ENCODE peak calls at places on chromosomes 1 and 21, in ten cellular contexts. S is fibroblast of mammary gland, F is endodermal cell, I is IMR-90, L is heart right ventricle, D is PC-9, O is pancreas, N is GM06990, H is Caco-2, T is transverse colon. J is an unnamed sample.

GRCh38 chr1:81158592-81158991 is 642.1 kb upstream of the ADGRL2 start:
- DNase-seq in S (peak), F (peak), I (peak), L (no peak), D (no peak), O (no peak), N (no peak), H (no peak), T (no peak), J (peak)

GRCh38 chr1:21801100-21801499 is 11.0 kb upstream of the LDLRAD2 start:
- DNase-seq in S (peak), F (no peak), I (peak), L (no peak), D (no peak), O (no peak), N (no peak), H (no peak), T (no peak), J (no peak)

GRCh38 chr1:198638894-198639319 is at the start of gene PTPRC:
- DNase-seq in S (no peak), F (no peak), I (no peak), L (no peak), D (no peak), O (no peak), N (peak), H (no peak), T (no peak), J (no peak)

GRCh38 chr1:2132222-2133038 is 62.1 kb downstream of the FAAP20 start:
- DNase-seq in S (peak), F (peak), I (peak), L (peak), D (peak), O (no peak), N (no peak), H (peak), T (peak), J (peak)

GRCh38 chr1:36884029-36884701 is 150.2 kb downstream of the GRIK3 start:
- DNase-seq in S (no peak), F (peak), I (no peak), L (no peak), D (no peak), O (no peak), N (peak), H (no peak), T (no peak), J (no peak)

GRCh38 chr1:94125551-94126514 is 4.9 kb upstream of the ABCA4 start:
- DNase-seq in S (no peak), F (peak), I (no peak), L (no peak), D (no peak), O (no peak), N (no peak), H (peak), T (no peak), J (no peak)

GRCh38 chr1:84143796-84144565 is at the start of gene PRKACB:
- DNase-seq in S (peak), F (no peak), I (peak), L (no peak), D (no peak), O (no peak), N (no peak), H (no peak), T (no peak), J (peak)

GRCh38 chr1:89396902-89397301 is 33.0 kb downstream of the GBP6 start:
- DNase-seq in S (no peak), F (no peak), I (no peak), L (no peak), D (no peak), O (no peak), N (no peak), H (no peak), T (no peak), J (no peak)

GRCh38 chr1:89910780-89911179 is 84.1 kb upstream of the ZNF326 start:
- DNase-seq in S (peak), F (peak), I (peak), L (no peak), D (peak), O (no peak), N (no peak), H (no peak), T (no peak), J (peak)

GRCh38 chr1:4323309-4323708 is 331.1 kb upstream of the AJAP1 start:
- DNase-seq in S (no peak), F (no peak), I (no peak), L (no peak), D (no peak), O (no peak), N (no peak), H (no peak), T (no peak), J (no peak)

GRCh38 chr1:230501242-230501641 is 75.1 kb upstream of the PGBD5 start:
- DNase-seq in S (no peak), F (no peak), I (no peak), L (no peak), D (no peak), O (no peak), N (no peak), H (no peak), T (no peak), J (no peak)

GRCh38 chr1:214425101-214425500 is 126.3 kb downstream of the PTPN14 start:
- DNase-seq in S (peak), F (no peak), I (no peak), L (no peak), D (no peak), O (no peak), N (no peak), H (no peak), T (no peak), J (no peak)

GRCh38 chr1:154938604-154939399 is 2.3 kb upstream of the PMVK start:
- DNase-seq in S (no peak), F (no peak), I (no peak), L (no peak), D (peak), O (no peak), N (no peak), H (no peak), T (no peak), J (no peak)

GRCh38 chr1:114756949-114757454 is 782 bp downstream of the CSDE1 start:
- DNase-seq in S (peak), F (no peak), I (peak), L (peak), D (peak), O (no peak), N (no peak), H (no peak), T (peak), J (peak)

GRCh38 chr1:202565890-202566289 is 144.4 kb downstream of the SYT2 start:
- DNase-seq in S (no peak), F (no peak), I (no peak), L (no peak), D (no peak), O (no peak), N (peak), H (no peak), T (no peak), J (no peak)

GRCh38 chr21:45484318-45484717 is 57.9 kb downstream of the SLC19A1 start:
- DNase-seq in S (no peak), F (no peak), I (no peak), L (no peak), D (no peak), O (no peak), N (no peak), H (no peak), T (no peak), J (no peak)

GRCh38 chr1:33374336-33375105 is 53.6 kb upstream of the A3GALT2 start:
- DNase-seq in S (peak), F (no peak), I (peak), L (no peak), D (no peak), O (no peak), N (no peak), H (no peak), T (no peak), J (no peak)

GRCh38 chr1:98104285-98104684 is 183.5 kb upstream of the DPYD start:
- DNase-seq in S (peak), F (no peak), I (peak), L (no peak), D (no peak), O (no peak), N (no peak), H (no peak), T (no peak), J (peak)

GRCh38 chr1:26472330-26472900 is at the start of gene HMGN2:
- DNase-seq in S (peak), F (peak), I (peak), L (peak), D (peak), O (peak), N (peak), H (peak), T (peak), J (peak)

GRCh38 chr1:85467929-85468540 is 3.1 kb upstream of the DDAH1 start:
- DNase-seq in S (peak), F (no peak), I (no peak), L (no peak), D (no peak), O (no peak), N (no peak), H (no peak), T (no peak), J (peak)

GRCh38 chr1:51237714-51238403 is 1.8 kb downstream of the RNF11 start:
- DNase-seq in S (peak), F (peak), I (peak), L (no peak), D (no peak), O (peak), N (no peak), H (no peak), T (no peak), J (peak)

GRCh38 chr1:121458291-121459048 is 273.7 kb downstream of the SRGAP2C start:
- DNase-seq in S (peak), F (no peak), I (no peak), L (no peak), D (no peak), O (no peak), N (peak), H (no peak), T (no peak), J (no peak)

GRCh38 chr1:192831706-192832355 is 23.0 kb downstream of the RGS2 start:
- DNase-seq in S (no peak), F (no peak), I (peak), L (no peak), D (no peak), O (no peak), N (no peak), H (no peak), T (no peak), J (peak)

GRCh38 chr1:166974647-166975345 is 544 bp downstream of the ILDR2 start:
- DNase-seq in S (no peak), F (peak), I (no peak), L (no peak), D (no peak), O (no peak), N (no peak), H (no peak), T (no peak), J (no peak)

GRCh38 chr1:30757196-30757949 is at the start of gene LAPTM5:
- DNase-seq in S (peak), F (no peak), I (no peak), L (peak), D (no peak), O (no peak), N (peak), H (no peak), T (peak), J (peak)

GRCh38 chr1:226939439-226940028 is 560 bp upstream of the COQ8A start:
- DNase-seq in S (no peak), F (no peak), I (no peak), L (peak), D (no peak), O (peak), N (no peak), H (no peak), T (peak), J (no peak)

GRCh38 chr1:179080866-179081695 is 789 bp upstream of the TOR3A start:
- DNase-seq in S (no peak), F (no peak), I (no peak), L (no peak), D (no peak), O (no peak), N (no peak), H (no peak), T (no peak), J (no peak)

GRCh38 chr1:175150596-175151319 is 41.8 kb downstream of the KIAA0040 start:
- DNase-seq in S (peak), F (peak), I (no peak), L (no peak), D (no peak), O (no peak), N (no peak), H (no peak), T (no peak), J (peak)

GRCh38 chr21:34344058-34344425 is 19.8 kb upstream of the KCNE2 start:
- DNase-seq in S (no peak), F (no peak), I (no peak), L (no peak), D (no peak), O (no peak), N (no peak), H (no peak), T (no peak), J (no peak)

GRCh38 chr21:34674467-34674866 is 5.7 kb downstream of the CLIC6 start:
- DNase-seq in S (no peak), F (no peak), I (no peak), L (no peak), D (no peak), O (no peak), N (no peak), H (no peak), T (no peak), J (no peak)

DNA sequence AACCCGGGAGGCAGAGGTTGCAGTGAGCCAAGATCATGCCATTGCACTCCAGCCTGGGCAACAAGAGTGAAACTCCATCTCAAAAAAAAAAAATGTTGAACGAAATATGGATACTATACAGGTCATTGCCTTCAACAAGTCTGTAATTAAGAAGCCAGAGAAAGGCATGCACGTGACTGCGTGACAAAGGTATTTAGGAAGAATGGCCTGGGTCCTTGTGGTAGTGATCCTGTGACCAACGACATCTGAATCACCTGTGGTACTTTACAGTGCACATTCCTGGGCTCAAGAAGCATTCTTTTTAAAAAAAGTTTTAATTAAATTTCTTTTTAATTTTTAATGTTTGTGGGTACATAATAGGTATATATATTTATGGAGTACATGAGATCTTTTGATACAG is 115.0 kb downstream of the GREM2 start:
- DNase-seq in S (no peak), F (no peak), I (no peak), L (no peak), D (no peak), O (no peak), N (no peak), H (no peak), T (no peak), J (no peak)
- TF ChIP-seq CTCF in S (no peak), F (no peak), I (no peak), L (no peak), D (no peak), O (no peak), N (no peak), H (no peak), T (no peak), J (no peak)

GRCh38 chr21:41290106-41290799 is 26.3 kb upstream of the FAM3B start:
- DNase-seq in S (no peak), F (no peak), I (no peak), L (no peak), D (no peak), O (no peak), N (no peak), H (no peak), T (no peak), J (no peak)
- H3K4me3 ChIP-seq in S (no peak), F (no peak), I (no peak), L (no peak), D (no peak), O (no peak), N (no peak), H (no peak), T (no peak), J (peak)

DNA sequence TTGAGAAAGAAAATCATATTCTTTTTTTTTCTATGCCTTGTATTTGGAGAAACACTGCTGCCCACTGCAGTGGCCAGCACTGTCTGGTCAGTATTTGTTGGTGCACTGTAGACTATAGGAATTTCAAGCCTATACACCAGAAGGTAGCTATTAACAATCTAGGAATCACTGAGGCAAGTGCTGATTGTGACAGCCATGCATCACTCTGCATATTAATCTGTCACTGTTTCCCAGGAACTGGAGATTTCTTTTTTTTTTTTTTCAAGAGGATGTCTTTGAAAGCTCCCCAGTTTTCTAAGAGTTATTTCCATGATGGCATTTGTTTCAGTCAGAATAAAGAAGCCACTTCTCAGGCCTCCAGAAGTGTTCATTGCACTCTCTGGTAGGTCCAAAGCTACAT is 737.8 kb upstream of the PTBP2 start:
- DNase-seq in S (no peak), F (no peak), I (no peak), L (no peak), D (no peak), O (no peak), N (no peak), H (no peak), T (no peak), J (no peak)
- TF ChIP-seq CTCF in S (no peak), F (no peak), I (no peak), L (no peak), D (no peak), O (no peak), N (no peak), H (no peak), T (no peak), J (no peak)

GRCh38 chr1:940121-941026 is 16.7 kb downstream of the SAMD11 start:
- DNase-seq in S (peak), F (peak), I (peak), L (peak), D (no peak), O (peak), N (peak), H (no peak), T (peak), J (no peak)
- H3K4me3 ChIP-seq in S (no peak), F (peak), I (no peak), L (no peak), D (peak), O (peak), N (peak), H (peak), T (peak), J (no peak)

GRCh38 chr21:37513383-37513782 is 146.8 kb downstream of the DYRK1A start:
- DNase-seq in S (no peak), F (no peak), I (no peak), L (no peak), D (no peak), O (no peak), N (no peak), H (no peak), T (no peak), J (no peak)
- TF ChIP-seq CTCF in S (no peak), F (no peak), I (no peak), L (no peak), D (no peak), O (no peak), N (no peak), H (no peak), T (no peak), J (no peak)

GRCh38 chr1:181095763-181096184 is 7.3 kb downstream of the IER5 start:
- DNase-seq in S (no peak), F (no peak), I (no peak), L (no peak), D (no peak), O (no peak), N (no peak), H (no peak), T (no peak), J (no peak)
- H3K4me3 ChIP-seq in S (no peak), F (no peak), I (no peak), L (no peak), D (no peak), O (no peak), N (no peak), H (no peak), T (no peak), J (peak)

DNA sequence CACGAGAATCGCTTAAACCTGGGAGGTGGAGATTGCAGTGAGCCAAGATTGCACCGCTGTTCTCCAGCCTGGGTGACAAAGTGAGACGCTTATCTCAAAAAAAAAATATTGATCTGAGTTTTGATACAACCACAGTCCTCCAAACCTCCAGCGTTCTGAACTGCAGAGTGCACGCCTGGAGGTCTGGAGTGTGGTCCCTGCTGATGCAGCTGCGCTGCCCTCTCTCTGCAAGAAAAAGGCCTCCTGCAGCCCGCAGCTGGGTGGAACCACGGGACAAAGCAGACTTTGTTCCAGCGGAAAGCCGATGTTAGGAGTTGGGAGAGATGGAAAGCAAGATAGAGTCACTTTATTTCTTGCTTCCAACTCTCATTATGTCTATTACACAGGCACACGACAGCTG is 144.9 kb upstream of the SOD1 start:
- DNase-seq in S (no peak), F (peak), I (no peak), L (no peak), D (no peak), O (peak), N (no peak), H (no peak), T (no peak), J (no peak)
- TF ChIP-seq CTCF in S (no peak), F (peak), I (no peak), L (no peak), D (no peak), O (no peak), N (no peak), H (peak), T (no peak), J (no peak)

GRCh38 chr1:145953861-145954260 is 4.0 kb downstream of the LIX1L start:
- DNase-seq in S (peak), F (no peak), I (no peak), L (no peak), D (no peak), O (no peak), N (no peak), H (no peak), T (no peak), J (peak)

GRCh38 chr1:145957443-145958319 is at the start of gene LIX1L:
- DNase-seq in S (peak), F (peak), I (peak), L (peak), D (peak), O (peak), N (peak), H (peak), T (peak), J (peak)

GRCh38 chr1:145956776-145957442 is 908 bp downstream of the LIX1L start:
- DNase-seq in S (peak), F (no peak), I (peak), L (no peak), D (no peak), O (no peak), N (no peak), H (no peak), T (no peak), J (peak)

GRCh38 chr1:145956361-145956760 is 1.5 kb downstream of the LIX1L start:
- DNase-seq in S (no peak), F (no peak), I (no peak), L (no peak), D (no peak), O (no peak), N (no peak), H (no peak), T (no peak), J (no peak)

GRCh38 chr1:145955436-145955835 is 2.4 kb downstream of the LIX1L start:
- DNase-seq in S (peak), F (no peak), I (no peak), L (no peak), D (no peak), O (no peak), N (no peak), H (no peak), T (no peak), J (peak)
- H3K4me3 ChIP-seq in S (peak), F (peak), I (no peak), L (no peak), D (no peak), O (no peak), N (no peak), H (no peak), T (peak), J (peak)

GRCh38 chr1:62389531-62389930 is 47.3 kb upstream of the USP1 start:
- DNase-seq in S (peak), F (no peak), I (no peak), L (no peak), D (peak), O (no peak), N (no peak), H (no peak), T (no peak), J (no peak)

GRCh38 chr1:62395291-62395690 is 41.6 kb upstream of the USP1 start:
- DNase-seq in S (no peak), F (no peak), I (no peak), L (no peak), D (no peak), O (no peak), N (no peak), H (no peak), T (no peak), J (no peak)

GRCh38 chr1:62392951-62393350 is 43.9 kb upstream of the USP1 start:
- DNase-seq in S (no peak), F (no peak), I (no peak), L (no peak), D (no peak), O (no peak), N (no peak), H (no peak), T (no peak), J (no peak)

GRCh38 chr1:62394646-62395045 is 42.2 kb upstream of the USP1 start:
- DNase-seq in S (no peak), F (no peak), I (no peak), L (no peak), D (no peak), O (no peak), N (no peak), H (no peak), T (no peak), J (no peak)

GRCh38 chr1:62391369-62391971 is 45.4 kb upstream of the USP1 start:
- DNase-seq in S (peak), F (peak), I (no peak), L (no peak), D (no peak), O (peak), N (no peak), H (no peak), T (peak), J (no peak)
- TF ChIP-seq CTCF in S (peak), F (peak), I (peak), L (peak), D (peak), O (peak), N (peak), H (no peak), T (no peak), J (peak)

J was measured in AG10803.